ENCODE peak calls at places on chromosomes 13 and 19, in eight cellular contexts. B, N, L, T, U, Q, J and Z are unnamed samples.

GRCh38 chr13:110699148-110700145 is 6.5 kb downstream of the CARS2 start:
- DNase-seq in Q (no peak), J (no peak), U (no peak), N (no peak), T (no peak), L (no peak), B (no peak), Z (no peak)

GRCh38 chr13:35367586-35367985 is 108.9 kb downstream of the MAB21L1 start:
- DNase-seq in Q (no peak), T (no peak), J (no peak), N (no peak), L (no peak), U (no peak), B (no peak), Z (no peak)

GRCh38 chr13:110486061-110486780 is 75.3 kb downstream of the RAB20 start:
- DNase-seq in U (no peak), J (no peak), L (no peak), N (no peak), B (no peak), T (no peak), Q (no peak), Z (no peak)

GRCh38 chr13:64069892-64070291 is 2654.2 kb upstream of the PCDH20 start:
- DNase-seq in J (no peak), T (no peak), Q (no peak), N (no peak), L (no peak), U (no peak), B (no peak), Z (no peak)

GRCh38 chr19:51807111-51807701 is 12.2 kb downstream of the FPR3 start:
- DNase-seq in U (no peak), J (no peak), L (no peak), T (no peak), B (no peak), Q (no peak), N (no peak), Z (no peak)

GRCh38 chr13:80336335-80336734 is 4.6 kb downstream of the SPRY2 start:
- DNase-seq in J (peak), L (no peak), Q (no peak), N (no peak), B (no peak), T (no peak), U (peak), Z (no peak)

GRCh38 chr13:111429064-111429558 is 108.7 kb downstream of the TEX29 start:
- DNase-seq in N (no peak), U (peak), B (no peak), Q (peak), T (peak), L (peak), J (peak), Z (no peak)

GRCh38 chr13:39493966-39494365 is 109.0 kb downstream of the LHFPL6 start:
- DNase-seq in J (no peak), Q (no peak), T (no peak), B (no peak), L (no peak), N (no peak), U (no peak), Z (no peak)

GRCh38 chr13:43431279-43431678 is 355.5 kb downstream of the ENOX1 start:
- DNase-seq in N (no peak), J (no peak), L (peak), Q (no peak), U (no peak), B (no peak), T (no peak), Z (no peak)

GRCh38 chr13:88246239-88246638 is 575.1 kb downstream of the SLITRK5 start:
- DNase-seq in B (no peak), N (no peak), T (peak), U (no peak), J (no peak), L (no peak), Q (no peak), Z (no peak)

GRCh38 chr13:40319699-40320586 is 346.5 kb downstream of the FOXO1 start:
- DNase-seq in N (no peak), T (no peak), Q (no peak), J (no peak), U (no peak), B (no peak), L (no peak), Z (no peak)

GRCh38 chr13:113098163-113098732 is 7.3 kb upstream of the F7 start:
- DNase-seq in B (no peak), Q (no peak), U (peak), L (no peak), J (peak), T (no peak), N (no peak), Z (no peak)

GRCh38 chr13:97125810-97126738 is 96.1 kb upstream of the MBNL2 start:
- DNase-seq in U (peak), N (no peak), B (peak), L (no peak), T (peak), J (peak), Q (no peak), Z (no peak)

GRCh38 chr19:47633996-47634395 is 25.1 kb downstream of the BICRA start:
- DNase-seq in B (no peak), N (no peak), L (no peak), J (no peak), Q (no peak), U (no peak), T (no peak), Z (no peak)

GRCh38 chr19:32339988-32340874 is 5.2 kb upstream of the ZNF507 start:
- DNase-seq in T (peak), Q (peak), B (peak), U (peak), N (no peak), L (peak), J (peak), Z (peak)

GRCh38 chr13:27472941-27473340 is 22.6 kb upstream of the MTIF3 start:
- DNase-seq in U (no peak), T (no peak), Q (no peak), N (no peak), J (no peak), B (no peak), L (no peak), Z (no peak)

GRCh38 chr19:41114132-41114531 is at the start of gene CYP2F1:
- DNase-seq in T (no peak), N (no peak), U (no peak), B (no peak), L (no peak), Q (no peak), J (no peak), Z (no peak)

GRCh38 chr13:44382635-44383145 is 9.1 kb downstream of the SERP2 start:
- DNase-seq in T (no peak), J (no peak), L (no peak), N (no peak), U (no peak), Q (no peak), B (no peak), Z (no peak)

GRCh38 chr19:585551-586110 is 4.0 kb upstream of the HCN2 start:
- DNase-seq in B (no peak), N (no peak), U (no peak), T (no peak), J (no peak), Q (no peak), L (no peak), Z (no peak)

GRCh38 chr13:38090913-38091312 is 221.3 kb upstream of the TRPC4 start:
- DNase-seq in B (no peak), U (no peak), J (no peak), L (no peak), Q (no peak), N (no peak), T (peak), Z (no peak)

GRCh38 chr19:14097532-14098151 is 7.1 kb upstream of the SAMD1 start:
- DNase-seq in L (no peak), U (no peak), N (no peak), Q (no peak), T (no peak), B (no peak), J (no peak), Z (no peak)

GRCh38 chr19:14103310-14103709 is 12.8 kb upstream of the SAMD1 start:
- DNase-seq in T (no peak), B (no peak), J (no peak), L (no peak), U (no peak), Q (no peak), N (no peak), Z (no peak)

GRCh38 chr19:14102102-14102696 is 11.6 kb upstream of the SAMD1 start:
- DNase-seq in U (no peak), J (no peak), Q (no peak), T (no peak), B (no peak), L (no peak), N (no peak), Z (no peak)

GRCh38 chr19:14102756-14103155 is 12.2 kb upstream of the SAMD1 start:
- DNase-seq in T (no peak), B (no peak), Q (no peak), L (no peak), N (no peak), J (no peak), U (no peak), Z (no peak)

DNA sequence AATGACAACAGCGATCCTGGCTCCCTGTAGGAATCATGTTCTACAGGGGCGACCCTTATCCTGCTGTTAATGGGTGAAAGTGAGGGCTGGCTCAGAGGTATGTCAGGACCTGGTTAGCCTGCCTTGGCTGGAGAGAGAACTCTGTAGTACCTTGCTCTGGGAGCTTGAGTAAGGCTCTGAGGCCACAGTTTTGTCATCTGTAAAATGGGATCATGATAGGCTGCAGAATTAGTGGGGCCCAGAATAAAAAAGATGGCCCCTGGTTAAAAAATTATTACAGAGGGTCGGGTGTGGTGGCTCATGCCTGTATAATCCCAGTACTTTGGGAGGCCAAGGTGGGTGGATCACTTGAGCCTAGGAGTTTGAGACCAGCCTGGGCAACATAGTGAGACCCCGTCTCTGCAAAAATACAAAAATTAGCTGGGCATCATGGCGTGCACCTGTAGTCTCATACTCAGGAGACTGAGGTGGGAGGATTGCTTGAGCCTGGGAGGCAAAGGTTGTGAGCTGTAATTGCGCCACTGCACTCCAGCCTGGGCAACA is 10.5 kb upstream of the SAMD1 start:
- DNase-seq in T (no peak), N (no peak), J (no peak), Q (no peak), B (no peak), U (no peak), L (no peak), Z (no peak)
- TF ChIP-seq CTCF in T (no peak), N (no peak), J (no peak), Q (no peak), B (no peak), U (no peak), L (no peak), Z (no peak)

DNA sequence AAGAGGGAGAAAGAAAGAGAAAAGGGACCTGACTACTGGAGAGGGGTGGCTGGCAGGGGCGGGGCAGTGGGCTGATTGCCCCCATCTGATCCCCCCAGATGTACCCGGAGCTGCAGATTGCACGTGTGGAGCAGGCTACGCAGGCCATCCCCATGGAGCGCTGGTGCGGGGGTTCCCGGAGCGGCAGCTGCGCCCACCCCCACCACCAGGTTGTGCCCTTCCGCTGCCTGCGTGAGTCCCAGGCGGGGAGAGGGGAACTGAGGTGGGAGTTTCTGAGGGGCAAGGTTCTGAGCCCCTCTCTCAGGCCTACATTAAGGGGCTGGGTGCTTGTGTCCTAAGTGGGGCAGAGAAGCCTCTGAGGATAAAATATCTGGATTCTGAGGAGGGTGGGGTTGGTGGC is 2.4 kb downstream of the APLP1 start:
- DNase-seq in L (no peak), U (no peak), J (no peak), Q (no peak), N (no peak), T (no peak), B (no peak), Z (no peak)
- TF ChIP-seq CTCF in L (no peak), U (no peak), J (no peak), Q (no peak), N (no peak), T (no peak), B (no peak), Z (no peak)

GRCh38 chr13:54890976-54891375 is 1862.4 kb downstream of the OLFM4 start:
- DNase-seq in U (no peak), J (no peak), N (no peak), B (no peak), Q (no peak), T (no peak), L (no peak), Z (no peak)
- TF ChIP-seq CTCF in U (no peak), J (no peak), N (no peak), B (no peak), Q (no peak), T (no peak), L (no peak), Z (no peak)

GRCh38 chr19:11141937-11142527 is 13.6 kb downstream of the SPC24 start:
- DNase-seq in U (no peak), T (no peak), N (no peak), Q (no peak), L (peak), B (no peak), J (no peak), Z (no peak)
- TF ChIP-seq CTCF in U (no peak), T (peak), N (no peak), Q (no peak), L (peak), B (no peak), J (no peak), Z (no peak)

DNA sequence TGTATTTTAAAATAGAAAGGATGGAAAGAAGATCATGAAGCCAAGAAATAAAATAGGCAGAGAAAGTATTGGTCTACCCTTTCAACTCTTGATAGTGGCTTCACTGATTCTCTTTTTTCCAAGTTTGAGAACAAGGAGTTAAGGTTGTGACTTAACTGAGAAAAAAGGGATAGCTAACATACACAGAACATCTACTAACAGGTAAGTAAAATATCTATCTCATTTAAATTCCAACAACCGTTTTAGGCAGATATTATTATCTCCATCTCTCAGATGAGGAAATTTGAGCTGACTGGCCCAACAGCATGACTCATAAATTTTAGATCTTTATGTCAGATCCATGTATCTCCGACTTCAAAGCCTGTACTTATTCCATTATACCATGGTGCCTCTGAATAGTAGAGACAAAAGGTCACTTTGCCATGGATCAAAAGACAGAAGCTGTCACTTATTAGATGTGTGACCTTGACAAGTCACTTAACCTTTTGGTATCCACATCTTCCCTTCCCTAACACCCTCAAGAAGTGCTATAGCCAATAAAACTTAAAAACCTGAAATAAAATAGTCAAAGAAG is 152.1 kb downstream of the DACH1 start:
- DNase-seq in B (no peak), J (no peak), L (no peak), Q (no peak), U (no peak), T (no peak), N (no peak), Z (no peak)
- TF ChIP-seq CTCF in B (no peak), J (no peak), L (no peak), Q (no peak), U (no peak), T (no peak), N (no peak), Z (no peak)

GRCh38 chr13:109385161-109385560 is 401.2 kb downstream of the IRS2 start:
- DNase-seq in L (no peak), B (no peak), Q (no peak), J (peak), N (no peak), T (no peak), U (peak), Z (no peak)

GRCh38 chr13:109383683-109384082 is 402.7 kb downstream of the IRS2 start:
- DNase-seq in B (no peak), Q (no peak), N (no peak), U (peak), J (peak), L (no peak), T (no peak), Z (no peak)

GRCh38 chr13:109380457-109380856 is 405.9 kb downstream of the IRS2 start:
- DNase-seq in N (no peak), T (no peak), L (no peak), U (no peak), J (no peak), Q (no peak), B (no peak), Z (no peak)

GRCh38 chr13:109376936-109377335 is 409.4 kb downstream of the IRS2 start:
- DNase-seq in N (no peak), J (no peak), U (no peak), T (no peak), L (no peak), Q (no peak), B (no peak), Z (no peak)

GRCh38 chr13:109381546-109382180 is 404.7 kb downstream of the IRS2 start:
- DNase-seq in N (no peak), U (peak), B (no peak), L (no peak), Q (no peak), J (peak), T (no peak), Z (no peak)
- TF ChIP-seq CTCF in N (no peak), U (no peak), B (no peak), L (no peak), Q (no peak), J (no peak), T (no peak), Z (no peak)